ENCODE peak calls at places on chromosome 15, in six cellular contexts. U, M, W, X, L and G are unnamed samples.

GRCh38 chr15:91047545-91048199 is 25.3 kb upstream of the VPS33B start:
- DNase-seq in U (no peak), M (no peak), W (no peak), X (no peak), L (no peak), G (no peak)

GRCh38 chr15:75172168-75172841 is 29.4 kb upstream of the C15orf39 start:
- DNase-seq in U (peak), M (no peak), W (no peak), X (no peak), L (no peak), G (no peak)

GRCh38 chr15:28892789-28893610 is 7.2 kb downstream of the APBA2 start:
- DNase-seq in U (no peak), M (no peak), W (no peak), X (no peak), L (no peak), G (no peak)

GRCh38 chr15:42144841-42145375 is 11.5 kb downstream of the PLA2G4F start:
- DNase-seq in U (no peak), M (no peak), W (no peak), X (no peak), L (peak), G (no peak)

GRCh38 chr15:93026359-93026758 is 62.7 kb downstream of the RGMA start:
- DNase-seq in U (no peak), M (no peak), W (no peak), X (no peak), L (no peak), G (no peak)

GRCh38 chr15:74383695-74384565 is 16.5 kb upstream of the CYP11A1 start:
- DNase-seq in U (no peak), M (peak), W (peak), X (no peak), L (peak), G (no peak)

GRCh38 chr15:57218826-57219576 is 157.3 kb upstream of the CGNL1 start:
- DNase-seq in U (peak), M (no peak), W (no peak), X (no peak), L (no peak), G (no peak)

GRCh38 chr15:29021901-29022300 is 136.1 kb downstream of the APBA2 start:
- DNase-seq in U (no peak), M (no peak), W (no peak), X (no peak), L (no peak), G (no peak)